ENCODE peak calls at places on chromosomes 1 and 21, in ten cellular contexts. One of them, this sample, is unnamed.

GRCh38 chr1:151790940-151791651 is 796 bp upstream of the TDRKH start:
- DNase-seq in progenitor cell of endocrine pancreas: peak; percentile 18
- DNase-seq in AG09319: no peak
- DNase-seq in GM12865: peak; percentile 19
- DNase-seq in Calu3: peak; percentile 22
- DNase-seq in ascending aorta: no peak
- DNase-seq in MCF 10A: no peak
- DNase-seq in fibroblast of mammary gland: no peak
- DNase-seq in lower leg skin: no peak
- DNase-seq in PC-3: peak; percentile 24
- DNase-seq in this sample: peak; percentile 53

GRCh38 chr1:51719146-51719545 is 102.3 kb downstream of the OSBPL9 start:
- DNase-seq in AG09319: no peak
- DNase-seq in GM12865: no peak
- DNase-seq in MCF 10A: no peak
- DNase-seq in progenitor cell of endocrine pancreas: no peak
- DNase-seq in Calu3: no peak
- DNase-seq in PC-3: no peak
- DNase-seq in fibroblast of mammary gland: no peak
- DNase-seq in ascending aorta: no peak
- DNase-seq in lower leg skin: no peak
- DNase-seq in this sample: no peak

GRCh38 chr1:10960954-10961833 is 51.3 kb upstream of the TARDBP start:
- DNase-seq in ascending aorta: peak; percentile 83
- DNase-seq in progenitor cell of endocrine pancreas: peak; percentile 89
- DNase-seq in MCF 10A: peak; percentile 75
- DNase-seq in AG09319: no peak
- DNase-seq in GM12865: peak; percentile 88
- DNase-seq in Calu3: peak; percentile 87
- DNase-seq in fibroblast of mammary gland: peak; percentile 51
- DNase-seq in PC-3: peak; percentile 85
- DNase-seq in lower leg skin: peak; percentile 68
- DNase-seq in this sample: peak; percentile 91

GRCh38 chr1:92315766-92316413 is 17.0 kb downstream of the RPAP2 start:
- DNase-seq in Calu3: no peak
- DNase-seq in PC-3: no peak
- DNase-seq in fibroblast of mammary gland: no peak
- DNase-seq in ascending aorta: no peak
- DNase-seq in progenitor cell of endocrine pancreas: no peak
- DNase-seq in GM12865: no peak
- DNase-seq in MCF 10A: no peak
- DNase-seq in lower leg skin: no peak
- DNase-seq in AG09319: no peak
- DNase-seq in this sample: no peak

GRCh38 chr1:8873506-8874229 is 4.8 kb downstream of the ENO1 start:
- DNase-seq in lower leg skin: peak; percentile 87
- DNase-seq in fibroblast of mammary gland: peak; percentile 99
- DNase-seq in ascending aorta: peak; percentile 95
- DNase-seq in Calu3: peak; percentile 86
- DNase-seq in MCF 10A: peak; percentile 99
- DNase-seq in GM12865: peak; percentile 44
- DNase-seq in AG09319: peak; percentile 86
- DNase-seq in progenitor cell of endocrine pancreas: no peak
- DNase-seq in PC-3: peak; percentile 99
- DNase-seq in this sample: peak; percentile 50

GRCh38 chr21:43271452-43272020 is 102.7 kb downstream of the CRYAA start:
- DNase-seq in progenitor cell of endocrine pancreas: no peak
- DNase-seq in AG09319: no peak
- DNase-seq in fibroblast of mammary gland: no peak
- DNase-seq in MCF 10A: no peak
- DNase-seq in Calu3: no peak
- DNase-seq in PC-3: no peak
- DNase-seq in GM12865: no peak
- DNase-seq in lower leg skin: no peak
- DNase-seq in ascending aorta: no peak
- DNase-seq in this sample: no peak

GRCh38 chr1:221022331-221022730 is 143.1 kb downstream of the HLX start:
- DNase-seq in MCF 10A: peak; percentile 38
- DNase-seq in Calu3: no peak
- DNase-seq in GM12865: no peak
- DNase-seq in lower leg skin: no peak
- DNase-seq in AG09319: no peak
- DNase-seq in ascending aorta: no peak
- DNase-seq in PC-3: peak; percentile 20
- DNase-seq in fibroblast of mammary gland: no peak
- DNase-seq in progenitor cell of endocrine pancreas: no peak
- DNase-seq in this sample: no peak

GRCh38 chr1:234111458-234112142 is 207.1 kb downstream of the SLC35F3 start:
- DNase-seq in ascending aorta: no peak
- DNase-seq in fibroblast of mammary gland: no peak
- DNase-seq in progenitor cell of endocrine pancreas: peak; percentile 35
- DNase-seq in AG09319: no peak
- DNase-seq in Calu3: peak; percentile 68
- DNase-seq in GM12865: no peak
- DNase-seq in PC-3: peak; percentile 60
- DNase-seq in MCF 10A: peak; percentile 50
- DNase-seq in lower leg skin: no peak
- DNase-seq in this sample: peak; percentile 66

GRCh38 chr1:100354971-100355394 is 2.7 kb downstream of the CDC14A start:
- DNase-seq in AG09319: no peak
- DNase-seq in PC-3: peak; percentile 80
- DNase-seq in Calu3: peak; percentile 51
- DNase-seq in ascending aorta: no peak
- DNase-seq in lower leg skin: no peak
- DNase-seq in progenitor cell of endocrine pancreas: peak; percentile 30
- DNase-seq in GM12865: no peak
- DNase-seq in MCF 10A: peak; percentile 64
- DNase-seq in fibroblast of mammary gland: peak; percentile 15
- DNase-seq in this sample: no peak

GRCh38 chr1:2268285-2269056 is 40.4 kb downstream of the SKI start:
- DNase-seq in progenitor cell of endocrine pancreas: no peak
- DNase-seq in lower leg skin: no peak
- DNase-seq in AG09319: no peak
- DNase-seq in fibroblast of mammary gland: no peak
- DNase-seq in MCF 10A: no peak
- DNase-seq in PC-3: no peak
- DNase-seq in ascending aorta: no peak
- DNase-seq in GM12865: no peak
- DNase-seq in Calu3: no peak
- DNase-seq in this sample: no peak

GRCh38 chr21:45542667-45543370 is 579 bp upstream of the SLC19A1 start:
- DNase-seq in GM12865: no peak
- DNase-seq in ascending aorta: peak; percentile 65
- DNase-seq in PC-3: no peak
- DNase-seq in AG09319: no peak
- DNase-seq in progenitor cell of endocrine pancreas: peak; percentile 10
- DNase-seq in lower leg skin: peak; percentile 15
- DNase-seq in fibroblast of mammary gland: no peak
- DNase-seq in Calu3: no peak
- DNase-seq in MCF 10A: no peak
- DNase-seq in this sample: peak; percentile 7

GRCh38 chr1:161139765-161140164 is 7.3 kb upstream of the DEDD start:
- DNase-seq in ascending aorta: no peak
- DNase-seq in AG09319: no peak
- DNase-seq in MCF 10A: peak; percentile 77
- DNase-seq in fibroblast of mammary gland: peak; percentile 60
- DNase-seq in Calu3: peak; percentile 74
- DNase-seq in progenitor cell of endocrine pancreas: no peak
- DNase-seq in GM12865: peak; percentile 52
- DNase-seq in lower leg skin: no peak
- DNase-seq in PC-3: peak; percentile 77
- DNase-seq in this sample: peak; percentile 58
- TF ChIP-seq CTCF in ascending aorta: peak; percentile 13
- TF ChIP-seq CTCF in AG09319: peak; percentile 50
- TF ChIP-seq CTCF in MCF 10A: peak; percentile 64
- TF ChIP-seq CTCF in fibroblast of mammary gland: peak; percentile 55
- TF ChIP-seq CTCF in Calu3: no peak
- TF ChIP-seq CTCF in progenitor cell of endocrine pancreas: peak; percentile 65
- TF ChIP-seq CTCF in GM12865: peak; percentile 23
- TF ChIP-seq CTCF in lower leg skin: no peak
- TF ChIP-seq CTCF in PC-3: peak; percentile 74
- TF ChIP-seq CTCF in this sample: peak; percentile 64

DNA sequence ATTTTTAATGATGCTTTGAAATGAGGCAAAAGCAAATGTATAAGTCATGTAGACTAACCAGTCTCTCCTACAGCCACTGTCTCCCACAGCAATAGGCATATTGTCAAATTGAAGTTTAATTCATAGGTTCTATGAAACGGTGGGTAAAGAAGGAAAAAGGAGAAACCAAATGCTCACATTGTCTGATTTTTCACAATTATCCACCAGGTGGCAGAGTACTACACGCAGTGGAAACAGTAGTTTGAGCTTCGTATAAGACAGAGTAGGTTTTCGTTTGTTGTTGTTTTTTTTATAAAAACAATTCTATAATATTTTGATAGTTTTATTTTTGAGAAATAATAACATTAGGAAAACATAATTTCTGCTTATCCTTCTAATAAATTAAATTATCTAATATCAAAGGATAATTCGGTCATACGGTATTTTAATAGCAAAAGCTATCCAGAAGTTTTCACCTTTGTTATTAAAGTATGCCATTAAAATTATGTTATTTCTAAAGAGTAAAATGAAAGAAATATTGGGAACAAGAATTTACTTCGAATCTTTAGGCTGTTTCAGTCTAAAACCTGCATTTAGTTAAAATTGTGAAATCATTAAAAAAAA is 39.1 kb downstream of the TYW3 start:
- DNase-seq in MCF 10A: peak; percentile 68
- DNase-seq in fibroblast of mammary gland: peak; percentile 57
- DNase-seq in lower leg skin: no peak
- DNase-seq in progenitor cell of endocrine pancreas: no peak
- DNase-seq in AG09319: peak; percentile 50
- DNase-seq in GM12865: peak; percentile 54
- DNase-seq in PC-3: peak; percentile 83
- DNase-seq in ascending aorta: no peak
- DNase-seq in Calu3: peak; percentile 44
- DNase-seq in this sample: peak; percentile 38
- TF ChIP-seq CTCF in MCF 10A: peak; percentile 51
- TF ChIP-seq CTCF in fibroblast of mammary gland: peak; percentile 85
- TF ChIP-seq CTCF in lower leg skin: no peak
- TF ChIP-seq CTCF in progenitor cell of endocrine pancreas: peak; percentile 84
- TF ChIP-seq CTCF in AG09319: peak; percentile 64
- TF ChIP-seq CTCF in GM12865: peak; percentile 49
- TF ChIP-seq CTCF in PC-3: peak; percentile 73
- TF ChIP-seq CTCF in ascending aorta: no peak
- TF ChIP-seq CTCF in Calu3: peak; percentile 53
- TF ChIP-seq CTCF in this sample: peak; percentile 78

DNA sequence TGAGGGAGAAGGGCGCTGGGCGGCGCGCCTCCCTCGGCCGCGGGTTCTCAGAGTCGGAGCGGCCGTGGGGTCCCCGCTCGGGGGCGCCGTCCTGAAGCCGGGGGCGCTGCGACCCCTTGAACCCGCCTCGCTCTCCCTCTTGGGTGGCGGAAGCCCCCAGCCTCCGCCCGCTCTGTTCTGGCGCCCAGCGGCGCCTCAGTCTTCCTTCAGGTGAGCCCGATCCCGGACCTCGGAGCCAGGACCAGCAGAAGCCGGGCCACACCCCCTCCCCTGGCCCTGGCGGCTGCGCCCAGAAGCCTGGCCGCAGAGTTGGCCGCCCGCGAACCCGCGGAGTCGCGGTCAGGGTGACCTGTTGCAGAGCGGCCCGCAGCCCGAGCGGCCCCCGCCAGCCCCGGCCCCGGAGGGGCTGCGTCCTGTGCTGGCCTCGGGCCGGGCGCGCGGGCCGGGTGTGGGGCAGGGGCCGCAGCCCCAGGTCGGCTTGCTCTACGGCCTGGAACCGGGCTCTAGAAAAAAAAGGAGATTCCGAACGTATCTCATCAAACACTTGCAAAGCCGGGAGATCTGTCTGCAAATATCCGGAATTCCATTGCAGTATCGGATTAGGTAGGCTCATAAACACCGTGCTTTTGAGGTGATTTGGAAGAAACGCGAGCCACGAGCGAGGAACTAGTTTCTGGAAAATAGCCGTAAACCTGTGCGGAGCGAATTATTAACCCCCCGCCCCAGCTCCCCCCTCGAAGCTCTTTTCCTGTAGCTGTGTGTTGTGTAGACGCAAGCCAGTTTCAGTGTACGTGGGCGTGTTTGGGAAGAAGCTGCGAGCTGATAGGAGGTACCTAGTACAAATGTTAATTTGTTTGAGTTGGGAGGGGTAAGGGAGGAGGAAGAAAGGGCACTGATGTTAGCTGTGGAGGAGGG is 816 bp downstream of the RALGPS2 start:
- DNase-seq in lower leg skin: peak; percentile 61
- DNase-seq in ascending aorta: peak; percentile 65
- DNase-seq in AG09319: peak; percentile 48
- DNase-seq in progenitor cell of endocrine pancreas: peak; percentile 48
- DNase-seq in MCF 10A: peak; percentile 98
- DNase-seq in GM12865: peak; percentile 68
- DNase-seq in PC-3: peak; percentile 88
- DNase-seq in Calu3: peak; percentile 84
- DNase-seq in fibroblast of mammary gland: peak; percentile 82
- DNase-seq in this sample: peak; percentile 67
- TF ChIP-seq CTCF in lower leg skin: no peak
- TF ChIP-seq CTCF in ascending aorta: no peak
- TF ChIP-seq CTCF in AG09319: peak; percentile 11
- TF ChIP-seq CTCF in progenitor cell of endocrine pancreas: peak; percentile 46
- TF ChIP-seq CTCF in MCF 10A: peak; percentile 6
- TF ChIP-seq CTCF in GM12865: no peak
- TF ChIP-seq CTCF in PC-3: no peak
- TF ChIP-seq CTCF in Calu3: no peak
- TF ChIP-seq CTCF in fibroblast of mammary gland: no peak
- TF ChIP-seq CTCF in this sample: no peak

GRCh38 chr21:34133392-34133791 is 60.0 kb downstream of the MRPS6 start:
- DNase-seq in MCF 10A: no peak
- DNase-seq in GM12865: no peak
- DNase-seq in AG09319: no peak
- DNase-seq in Calu3: no peak
- DNase-seq in progenitor cell of endocrine pancreas: no peak
- DNase-seq in ascending aorta: no peak
- DNase-seq in fibroblast of mammary gland: no peak
- DNase-seq in lower leg skin: no peak
- DNase-seq in PC-3: no peak
- DNase-seq in this sample: no peak

GRCh38 chr21:34132202-34132601 is 58.8 kb downstream of the MRPS6 start:
- DNase-seq in MCF 10A: no peak
- DNase-seq in AG09319: no peak
- DNase-seq in fibroblast of mammary gland: no peak
- DNase-seq in progenitor cell of endocrine pancreas: no peak
- DNase-seq in PC-3: no peak
- DNase-seq in GM12865: no peak
- DNase-seq in lower leg skin: no peak
- DNase-seq in ascending aorta: no peak
- DNase-seq in Calu3: no peak
- DNase-seq in this sample: no peak

GRCh38 chr21:34135330-34135729 is 62.0 kb downstream of the MRPS6 start:
- DNase-seq in fibroblast of mammary gland: no peak
- DNase-seq in ascending aorta: no peak
- DNase-seq in AG09319: no peak
- DNase-seq in progenitor cell of endocrine pancreas: no peak
- DNase-seq in MCF 10A: no peak
- DNase-seq in Calu3: no peak
- DNase-seq in GM12865: no peak
- DNase-seq in lower leg skin: no peak
- DNase-seq in PC-3: no peak
- DNase-seq in this sample: no peak

GRCh38 chr21:34132905-34133304 is 59.5 kb downstream of the MRPS6 start:
- DNase-seq in progenitor cell of endocrine pancreas: no peak
- DNase-seq in lower leg skin: no peak
- DNase-seq in MCF 10A: no peak
- DNase-seq in ascending aorta: no peak
- DNase-seq in GM12865: no peak
- DNase-seq in PC-3: no peak
- DNase-seq in AG09319: no peak
- DNase-seq in fibroblast of mammary gland: no peak
- DNase-seq in Calu3: no peak
- DNase-seq in this sample: no peak

GRCh38 chr21:34133802-34134201 is 60.4 kb downstream of the MRPS6 start:
- DNase-seq in fibroblast of mammary gland: no peak
- DNase-seq in Calu3: no peak
- DNase-seq in AG09319: no peak
- DNase-seq in progenitor cell of endocrine pancreas: no peak
- DNase-seq in PC-3: no peak
- DNase-seq in ascending aorta: no peak
- DNase-seq in GM12865: no peak
- DNase-seq in MCF 10A: no peak
- DNase-seq in lower leg skin: no peak
- DNase-seq in this sample: no peak
- TF ChIP-seq CTCF in fibroblast of mammary gland: peak; percentile 28
- TF ChIP-seq CTCF in Calu3: no peak
- TF ChIP-seq CTCF in AG09319: no peak
- TF ChIP-seq CTCF in progenitor cell of endocrine pancreas: peak; percentile 44
- TF ChIP-seq CTCF in PC-3: peak; percentile 56
- TF ChIP-seq CTCF in ascending aorta: no peak
- TF ChIP-seq CTCF in GM12865: no peak
- TF ChIP-seq CTCF in MCF 10A: peak; percentile 21
- TF ChIP-seq CTCF in lower leg skin: no peak
- TF ChIP-seq CTCF in this sample: peak; percentile 65

This sample was measured in endothelial cell.